ENCODE peak calls at places on chromosome 9, in nine cellular contexts. One of them, this sample, is unnamed.

GRCh38 chr9:105957830-105958229 is 263.5 kb downstream of the TMEM38B start:
- DNase-seq in lower lobe of right lung: no peak
- DNase-seq in psoas muscle: no peak
- DNase-seq in CD4-positive, alpha-beta memory T cell: no peak
- DNase-seq in PC-9: peak
- DNase-seq in mucosa of descending colon: no peak
- DNase-seq in heart right ventricle: no peak
- DNase-seq in K562: no peak
- DNase-seq in hepatocyte: no peak
- DNase-seq in this sample: no peak

GRCh38 chr9:79312686-79313421 is 258.9 kb upstream of the TLE4 start:
- DNase-seq in lower lobe of right lung: no peak
- DNase-seq in psoas muscle: no peak
- DNase-seq in CD4-positive, alpha-beta memory T cell: no peak
- DNase-seq in PC-9: no peak
- DNase-seq in mucosa of descending colon: no peak
- DNase-seq in heart right ventricle: no peak
- DNase-seq in K562: no peak
- DNase-seq in hepatocyte: no peak
- DNase-seq in this sample: no peak

GRCh38 chr9:4859035-4859434 is 66.3 kb downstream of the RCL1 start:
- DNase-seq in lower lobe of right lung: no peak
- DNase-seq in psoas muscle: no peak
- DNase-seq in CD4-positive, alpha-beta memory T cell: no peak
- DNase-seq in PC-9: no peak
- DNase-seq in mucosa of descending colon: no peak
- DNase-seq in heart right ventricle: no peak
- DNase-seq in K562: no peak
- DNase-seq in hepatocyte: no peak
- DNase-seq in this sample: no peak

GRCh38 chr9:108924436-108924835 is 9.5 kb downstream of the ELP1 start:
- DNase-seq in lower lobe of right lung: no peak
- DNase-seq in psoas muscle: no peak
- DNase-seq in CD4-positive, alpha-beta memory T cell: no peak
- DNase-seq in PC-9: no peak
- DNase-seq in mucosa of descending colon: no peak
- DNase-seq in heart right ventricle: no peak
- DNase-seq in K562: no peak
- DNase-seq in hepatocyte: no peak
- DNase-seq in this sample: no peak

GRCh38 chr9:109968702-109969450 is 188.9 kb downstream of the PALM2AKAP2 start:
- DNase-seq in lower lobe of right lung: no peak
- DNase-seq in psoas muscle: no peak
- DNase-seq in CD4-positive, alpha-beta memory T cell: no peak
- DNase-seq in PC-9: no peak
- DNase-seq in mucosa of descending colon: no peak
- DNase-seq in heart right ventricle: peak
- DNase-seq in K562: no peak
- DNase-seq in hepatocyte: peak
- DNase-seq in this sample: no peak

GRCh38 chr9:130043654-130044623 is 950 bp upstream of the FNBP1 start:
- DNase-seq in lower lobe of right lung: no peak
- DNase-seq in psoas muscle: peak
- DNase-seq in CD4-positive, alpha-beta memory T cell: no peak
- DNase-seq in PC-9: no peak
- DNase-seq in mucosa of descending colon: peak
- DNase-seq in heart right ventricle: peak
- DNase-seq in K562: peak
- DNase-seq in hepatocyte: peak
- DNase-seq in this sample: no peak

GRCh38 chr9:13377286-13377925 is 97.9 kb upstream of the MPDZ start:
- DNase-seq in lower lobe of right lung: no peak
- DNase-seq in psoas muscle: no peak
- DNase-seq in CD4-positive, alpha-beta memory T cell: no peak
- DNase-seq in PC-9: no peak
- DNase-seq in mucosa of descending colon: no peak
- DNase-seq in heart right ventricle: no peak
- DNase-seq in K562: no peak
- DNase-seq in hepatocyte: no peak
- DNase-seq in this sample: no peak

GRCh38 chr9:130172161-130172857 is at the start of gene NCS1:
- DNase-seq in lower lobe of right lung: peak
- DNase-seq in psoas muscle: peak
- DNase-seq in CD4-positive, alpha-beta memory T cell: no peak
- DNase-seq in PC-9: no peak
- DNase-seq in mucosa of descending colon: peak
- DNase-seq in heart right ventricle: peak
- DNase-seq in K562: peak
- DNase-seq in hepatocyte: peak
- DNase-seq in this sample: no peak

GRCh38 chr9:103802068-103802467 is 292.0 kb upstream of the SMC2 start:
- DNase-seq in lower lobe of right lung: no peak
- DNase-seq in psoas muscle: no peak
- DNase-seq in CD4-positive, alpha-beta memory T cell: no peak
- DNase-seq in PC-9: no peak
- DNase-seq in mucosa of descending colon: no peak
- DNase-seq in heart right ventricle: no peak
- DNase-seq in K562: no peak
- DNase-seq in hepatocyte: no peak
- DNase-seq in this sample: no peak

GRCh38 chr9:22240619-22241018 is 206.0 kb upstream of the DMRTA1 start:
- DNase-seq in lower lobe of right lung: no peak
- DNase-seq in psoas muscle: no peak
- DNase-seq in CD4-positive, alpha-beta memory T cell: no peak
- DNase-seq in PC-9: peak
- DNase-seq in mucosa of descending colon: no peak
- DNase-seq in heart right ventricle: no peak
- DNase-seq in K562: no peak
- DNase-seq in hepatocyte: no peak
- DNase-seq in this sample: no peak

GRCh38 chr9:110591526-110591925 is 12.0 kb upstream of the SVEP1 start:
- DNase-seq in lower lobe of right lung: no peak
- DNase-seq in psoas muscle: no peak
- DNase-seq in CD4-positive, alpha-beta memory T cell: no peak
- DNase-seq in PC-9: peak
- DNase-seq in mucosa of descending colon: no peak
- DNase-seq in heart right ventricle: no peak
- DNase-seq in K562: no peak
- DNase-seq in hepatocyte: no peak
- DNase-seq in this sample: no peak

GRCh38 chr9:121206516-121207370 is 5.1 kb upstream of the RAB14 start:
- DNase-seq in lower lobe of right lung: no peak
- DNase-seq in psoas muscle: no peak
- DNase-seq in CD4-positive, alpha-beta memory T cell: no peak
- DNase-seq in PC-9: no peak
- DNase-seq in mucosa of descending colon: no peak
- DNase-seq in heart right ventricle: no peak
- DNase-seq in K562: no peak
- DNase-seq in hepatocyte: no peak
- DNase-seq in this sample: no peak

GRCh38 chr9:129483467-129484324 is 137.2 kb downstream of the C9orf50 start:
- DNase-seq in lower lobe of right lung: peak
- DNase-seq in psoas muscle: peak
- DNase-seq in CD4-positive, alpha-beta memory T cell: peak
- DNase-seq in PC-9: peak
- DNase-seq in mucosa of descending colon: peak
- DNase-seq in heart right ventricle: peak
- DNase-seq in K562: peak
- DNase-seq in hepatocyte: peak
- DNase-seq in this sample: no peak

GRCh38 chr9:130660326-130660682 is 4.1 kb upstream of the PRDM12 start:
- DNase-seq in lower lobe of right lung: no peak
- DNase-seq in psoas muscle: no peak
- DNase-seq in CD4-positive, alpha-beta memory T cell: no peak
- DNase-seq in PC-9: no peak
- DNase-seq in mucosa of descending colon: no peak
- DNase-seq in heart right ventricle: no peak
- DNase-seq in K562: no peak
- DNase-seq in hepatocyte: no peak
- DNase-seq in this sample: no peak

GRCh38 chr9:125254231-125254630 is 7.4 kb upstream of the GAPVD1 start:
- DNase-seq in lower lobe of right lung: no peak
- DNase-seq in psoas muscle: no peak
- DNase-seq in CD4-positive, alpha-beta memory T cell: no peak
- DNase-seq in PC-9: no peak
- DNase-seq in mucosa of descending colon: no peak
- DNase-seq in heart right ventricle: no peak
- DNase-seq in K562: no peak
- DNase-seq in hepatocyte: no peak
- DNase-seq in this sample: no peak

GRCh38 chr9:115988701-115989100 is 164.9 kb upstream of the PAPPA start:
- DNase-seq in lower lobe of right lung: no peak
- DNase-seq in psoas muscle: no peak
- DNase-seq in CD4-positive, alpha-beta memory T cell: no peak
- DNase-seq in PC-9: no peak
- DNase-seq in mucosa of descending colon: no peak
- DNase-seq in heart right ventricle: no peak
- DNase-seq in K562: no peak
- DNase-seq in hepatocyte: no peak
- DNase-seq in this sample: no peak

DNA sequence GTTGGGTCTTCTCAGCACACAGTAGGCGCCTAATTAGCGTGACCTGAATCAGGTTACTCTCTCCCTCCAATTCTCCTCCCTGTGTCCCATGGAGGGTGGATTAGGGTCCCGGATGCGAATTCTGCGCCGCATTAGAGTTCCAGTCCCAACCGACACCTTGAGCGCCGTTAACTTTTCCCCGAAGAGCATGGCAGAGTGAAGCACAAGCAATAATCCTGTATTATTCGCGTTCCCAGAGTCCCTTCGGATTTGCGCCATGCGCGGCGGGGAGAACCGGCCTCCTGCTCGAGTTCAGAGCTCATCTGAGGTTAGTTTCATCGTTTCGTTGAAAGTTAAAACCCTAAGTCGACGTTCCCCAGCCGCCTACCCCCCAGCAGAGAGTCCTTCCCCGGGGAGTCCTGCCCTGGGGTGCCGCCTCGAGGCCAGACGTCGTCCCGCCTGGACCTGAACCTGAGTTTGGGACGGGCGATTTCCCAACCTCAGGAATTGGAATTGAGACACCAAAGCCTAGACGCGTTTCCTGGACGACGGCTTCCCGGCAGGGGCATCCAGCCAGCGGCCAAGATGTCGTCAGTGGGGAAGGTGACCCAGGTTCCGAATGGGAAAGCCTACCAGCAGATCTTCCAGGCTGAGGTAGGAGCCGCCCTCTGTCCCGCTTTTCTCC is at the start of gene CCDC180:
- DNase-seq in lower lobe of right lung: no peak
- DNase-seq in psoas muscle: peak
- DNase-seq in CD4-positive, alpha-beta memory T cell: no peak
- DNase-seq in PC-9: no peak
- DNase-seq in mucosa of descending colon: no peak
- DNase-seq in heart right ventricle: peak
- DNase-seq in K562: no peak
- DNase-seq in hepatocyte: no peak
- DNase-seq in this sample: no peak
- H3K4me3 ChIP-seq in lower lobe of right lung: peak
- H3K4me3 ChIP-seq in psoas muscle: peak
- H3K4me3 ChIP-seq in CD4-positive, alpha-beta memory T cell: no peak
- H3K4me3 ChIP-seq in PC-9: no peak
- H3K4me3 ChIP-seq in mucosa of descending colon: no peak
- H3K4me3 ChIP-seq in heart right ventricle: peak
- H3K4me3 ChIP-seq in K562: no peak
- H3K4me3 ChIP-seq in hepatocyte: no peak
- H3K4me3 ChIP-seq in this sample: no peak

DNA sequence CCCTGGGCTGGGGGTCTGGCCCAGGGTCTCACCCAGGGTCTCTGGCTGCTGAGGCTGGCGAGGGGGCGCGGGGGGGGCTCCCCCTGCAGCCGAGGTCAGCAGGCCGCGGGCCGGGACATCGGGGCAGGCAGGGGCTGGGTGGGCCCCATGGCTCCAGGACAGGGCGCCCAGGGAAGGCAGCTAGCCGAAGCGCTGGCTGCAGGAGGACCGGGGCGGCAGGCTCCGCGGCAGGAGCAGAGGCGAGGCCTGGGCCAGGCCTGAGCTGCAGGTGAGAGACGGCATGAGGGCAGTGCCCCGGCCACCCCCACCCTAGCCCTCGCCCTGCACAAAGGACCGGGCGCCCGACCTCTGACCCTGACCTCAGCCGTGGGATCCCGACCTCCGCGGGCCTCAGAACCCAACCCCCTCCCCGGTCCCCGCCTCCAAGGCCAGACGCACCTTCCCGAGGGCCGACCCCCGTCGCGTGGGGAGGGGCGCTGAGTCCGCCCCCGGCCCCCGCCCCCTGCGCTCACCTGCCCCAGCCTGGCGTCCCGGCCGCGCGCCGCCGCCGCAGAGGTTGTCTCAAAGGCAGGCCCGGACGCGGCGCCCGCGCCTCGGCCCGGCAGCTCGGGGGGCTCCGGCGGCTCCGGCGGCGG is 446 bp downstream of the RNF208 start:
- DNase-seq in lower lobe of right lung: no peak
- DNase-seq in psoas muscle: no peak
- DNase-seq in CD4-positive, alpha-beta memory T cell: no peak
- DNase-seq in PC-9: no peak
- DNase-seq in mucosa of descending colon: peak
- DNase-seq in heart right ventricle: no peak
- DNase-seq in K562: no peak
- DNase-seq in hepatocyte: no peak
- DNase-seq in this sample: no peak
- H3K4me3 ChIP-seq in lower lobe of right lung: peak
- H3K4me3 ChIP-seq in psoas muscle: peak
- H3K4me3 ChIP-seq in CD4-positive, alpha-beta memory T cell: no peak
- H3K4me3 ChIP-seq in PC-9: peak
- H3K4me3 ChIP-seq in mucosa of descending colon: no peak
- H3K4me3 ChIP-seq in heart right ventricle: peak
- H3K4me3 ChIP-seq in K562: peak
- H3K4me3 ChIP-seq in hepatocyte: no peak
- H3K4me3 ChIP-seq in this sample: peak

DNA sequence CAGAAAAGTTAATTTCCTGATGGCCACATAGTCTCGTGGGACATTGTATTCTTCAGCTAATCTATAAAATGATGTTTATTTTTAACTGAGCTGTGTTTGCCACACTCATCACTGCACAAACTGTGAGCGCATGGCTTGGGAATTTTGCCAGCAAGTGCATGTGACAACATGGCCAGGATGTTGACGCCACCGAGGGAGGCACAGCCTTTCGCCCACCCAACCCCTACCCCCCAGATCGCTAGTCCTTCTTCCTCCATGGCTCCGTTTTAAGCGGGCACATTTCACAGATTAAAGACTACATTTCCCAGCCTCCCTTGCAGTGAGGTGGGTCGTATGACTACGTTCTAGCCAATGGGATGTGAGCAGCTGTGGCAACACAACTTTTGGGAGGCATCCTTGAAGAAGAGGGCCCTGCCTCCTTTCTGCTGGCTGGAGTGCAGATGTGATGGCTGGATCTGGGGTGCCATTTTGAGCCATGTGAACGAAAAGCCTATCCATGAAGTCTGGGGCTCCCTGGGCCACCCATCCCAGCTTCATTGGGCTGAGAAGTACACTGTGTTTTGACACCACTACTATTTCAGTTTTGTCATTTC is 7.9 kb downstream of the NRARP start:
- DNase-seq in lower lobe of right lung: no peak
- DNase-seq in psoas muscle: no peak
- DNase-seq in CD4-positive, alpha-beta memory T cell: no peak
- DNase-seq in PC-9: peak
- DNase-seq in mucosa of descending colon: peak
- DNase-seq in heart right ventricle: peak
- DNase-seq in K562: peak
- DNase-seq in hepatocyte: peak
- DNase-seq in this sample: no peak
- H3K4me3 ChIP-seq in lower lobe of right lung: peak
- H3K4me3 ChIP-seq in psoas muscle: no peak
- H3K4me3 ChIP-seq in CD4-positive, alpha-beta memory T cell: no peak
- H3K4me3 ChIP-seq in PC-9: no peak
- H3K4me3 ChIP-seq in mucosa of descending colon: no peak
- H3K4me3 ChIP-seq in heart right ventricle: no peak
- H3K4me3 ChIP-seq in K562: no peak
- H3K4me3 ChIP-seq in hepatocyte: no peak
- H3K4me3 ChIP-seq in this sample: no peak

GRCh38 chr9:133199648-133200321 is 9.3 kb downstream of the OBP2B start:
- DNase-seq in lower lobe of right lung: peak
- DNase-seq in psoas muscle: peak
- DNase-seq in CD4-positive, alpha-beta memory T cell: peak
- DNase-seq in PC-9: no peak
- DNase-seq in mucosa of descending colon: peak
- DNase-seq in heart right ventricle: peak
- DNase-seq in K562: no peak
- DNase-seq in hepatocyte: no peak
- DNase-seq in this sample: no peak
- H3K4me3 ChIP-seq in lower lobe of right lung: peak
- H3K4me3 ChIP-seq in psoas muscle: peak
- H3K4me3 ChIP-seq in CD4-positive, alpha-beta memory T cell: no peak
- H3K4me3 ChIP-seq in PC-9: no peak
- H3K4me3 ChIP-seq in mucosa of descending colon: no peak
- H3K4me3 ChIP-seq in heart right ventricle: peak
- H3K4me3 ChIP-seq in K562: no peak
- H3K4me3 ChIP-seq in hepatocyte: no peak
- H3K4me3 ChIP-seq in this sample: no peak